ENCODE peak calls at places on chromosomes 13 and 19, in seven cellular contexts. V, B, I, O, L, C and G are unnamed samples.

GRCh38 chr19:2618611-2619010 is 83.9 kb downstream of the GNG7 start:
- DNase-seq in C (no peak), L (peak; percentile 70), V (no peak), O (no peak), I (no peak), B (peak; percentile 75), G (no peak)

GRCh38 chr13:113053376-113053775 is 52.2 kb upstream of the F7 start:
- DNase-seq in C (no peak), I (no peak), B (no peak), L (no peak), V (no peak), O (no peak), G (no peak)

GRCh38 chr13:21694831-21695230 is 24.0 kb downstream of the FGF9 start:
- DNase-seq in L (no peak), V (no peak), O (no peak), C (no peak), B (no peak), I (no peak), G (no peak)

GRCh38 chr13:29721766-29722165 is 126.3 kb upstream of the SLC7A1 start:
- DNase-seq in L (no peak), V (no peak), O (no peak), I (no peak), C (no peak), B (no peak), G (no peak)

GRCh38 chr19:55490478-55491436 is 2.5 kb downstream of the SSC5D start:
- DNase-seq in L (no peak), C (no peak), I (no peak), B (peak; percentile 40), O (no peak), V (no peak), G (no peak)

GRCh38 chr13:29487466-29488454 is 107.7 kb downstream of the SLC7A1 start:
- DNase-seq in O (no peak), I (no peak), B (no peak), C (no peak), V (no peak), L (no peak), G (no peak)

GRCh38 chr19:13797870-13798269 is 2.6 kb downstream of the ZSWIM4 start:
- DNase-seq in I (no peak), L (no peak), V (no peak), C (no peak), B (peak; percentile 90), O (no peak), G (no peak)

GRCh38 chr13:94967183-94968039 is 255.1 kb upstream of the SOX21 start:
- DNase-seq in I (no peak), V (no peak), L (no peak), O (no peak), C (no peak), B (peak; percentile 53), G (peak; percentile 43)

GRCh38 chr13:23753523-23753922 is 135.7 kb downstream of the MIPEP start:
- DNase-seq in I (no peak), C (peak; percentile 61), L (no peak), B (peak; percentile 37), V (no peak), O (no peak), G (no peak)

GRCh38 chr13:74678308-74678958 is 544.2 kb upstream of the KLF12 start:
- DNase-seq in V (no peak), B (no peak), O (no peak), C (no peak), L (no peak), I (no peak), G (no peak)

GRCh38 chr13:98454389-98454881 is 122.5 kb downstream of the STK24 start:
- DNase-seq in O (no peak), L (no peak), B (peak; percentile 90), C (peak; percentile 49), V (peak; percentile 62), I (no peak), G (no peak)

GRCh38 chr13:105377452-105377851 is 1158.0 kb downstream of the EFNB2 start:
- DNase-seq in B (no peak), V (no peak), L (no peak), O (no peak), C (no peak), I (no peak), G (no peak)

GRCh38 chr19:58477871-58478270 is 1.7 kb downstream of the ZNF446 start:
- DNase-seq in V (no peak), I (no peak), L (no peak), B (no peak), O (no peak), C (no peak), G (no peak)

GRCh38 chr13:110405597-110406450 is 98.7 kb downstream of the COL4A2 start:
- DNase-seq in L (no peak), I (no peak), B (peak; percentile 90), C (no peak), V (no peak), O (no peak), G (no peak)

GRCh38 chr13:113023217-113023597 is 54.2 kb downstream of the MCF2L start:
- DNase-seq in O (no peak), I (no peak), B (no peak), C (no peak), V (no peak), L (no peak), G (no peak)

GRCh38 chr19:2167896-2168618 is 4.3 kb downstream of the DOT1L start:
- DNase-seq in C (no peak), V (no peak), O (peak; percentile 14), I (no peak), B (peak; percentile 74), L (no peak), G (no peak)

GRCh38 chr19:38721977-38722773 is 22.1 kb downstream of the CAPN12 start:
- DNase-seq in I (no peak), V (no peak), O (peak; percentile 85), C (no peak), B (no peak), L (no peak), G (no peak)